ENCODE peak calls at places on chromosomes 2 and 18, in nine cellular contexts. O, V, A, Y, G, R, T, J and P are unnamed samples.

GRCh38 chr18:52387246-52387645 is 47.2 kb downstream of the DCC start:
- DNase-seq in J (no peak), R (no peak), T (no peak), O (no peak), Y (no peak), A (no peak), V (no peak), G (no peak), P (no peak)

GRCh38 chr2:16613475-16613874 is 52.2 kb downstream of the CYRIA start:
- DNase-seq in Y (no peak), R (no peak), J (no peak), A (no peak), O (peak), G (no peak), V (no peak), T (no peak), P (peak)

GRCh38 chr2:68771211-68771721 is 36.7 kb downstream of the ARHGAP25 start:
- DNase-seq in G (no peak), V (no peak), Y (no peak), O (no peak), J (no peak), A (no peak), T (no peak), R (no peak), P (no peak)

GRCh38 chr2:32863803-32864202 is 83.0 kb upstream of the LTBP1 start:
- DNase-seq in J (no peak), O (no peak), T (no peak), A (no peak), G (no peak), R (no peak), Y (no peak), V (no peak), P (no peak)

GRCh38 chr2:15864176-15864769 is 76.1 kb upstream of the MYCN start:
- DNase-seq in O (no peak), T (no peak), J (no peak), G (no peak), Y (no peak), V (no peak), R (no peak), A (no peak), P (no peak)

GRCh38 chr2:150023044-150023443 is 435.5 kb upstream of the MMADHC start:
- DNase-seq in R (no peak), G (no peak), J (no peak), V (no peak), O (no peak), A (no peak), Y (no peak), T (no peak), P (no peak)

GRCh38 chr2:156465573-156465972 is 29.4 kb downstream of the GPD2 start:
- DNase-seq in Y (no peak), A (no peak), G (no peak), R (no peak), V (no peak), J (no peak), T (no peak), O (no peak), P (no peak)

GRCh38 chr2:128786296-128786695 is 467.6 kb upstream of the HS6ST1 start:
- DNase-seq in V (no peak), Y (no peak), T (no peak), R (no peak), J (no peak), G (no peak), A (no peak), O (no peak), P (no peak)